ENCODE peak calls at places on chromosome 22, in eight cellular contexts. U, Y, R, T, S, B, C and O are unnamed samples.

GRCh38 chr22:32364210-32364609 is 6.5 kb downstream of the RFPL3 start:
- DNase-seq in B (no peak), T (no peak), U (no peak), S (no peak), C (no peak), Y (no peak), R (no peak), O (no peak)

GRCh38 chr22:21984793-21985192 is 2.2 kb upstream of the TOP3B start:
- DNase-seq in C (no peak), S (no peak), T (no peak), B (no peak), R (no peak), U (peak; percentile 26), Y (no peak), O (no peak)

GRCh38 chr22:20106849-20107237 is 9.1 kb upstream of the RANBP1 start:
- DNase-seq in B (no peak), C (peak; percentile 12), T (no peak), R (no peak), Y (no peak), S (no peak), U (no peak), O (peak; percentile 30)

GRCh38 chr22:46596032-46596441 is 24.1 kb upstream of the GRAMD4 start:
- DNase-seq in U (no peak), T (peak; percentile 95), Y (no peak), R (no peak), B (peak; percentile 88), C (peak; percentile 67), S (no peak), O (peak; percentile 50)

GRCh38 chr22:47437110-47437509 is 674.7 kb downstream of the TBC1D22A start:
- DNase-seq in Y (no peak), B (peak; percentile 9), C (no peak), T (no peak), U (no peak), R (no peak), S (no peak), O (no peak)

GRCh38 chr22:27094633-27095308 is 437.4 kb downstream of the MIAT start:
- DNase-seq in S (no peak), Y (no peak), B (no peak), U (no peak), C (peak; percentile 39), R (no peak), T (no peak), O (no peak)

GRCh38 chr22:18118345-18118915 is 7.8 kb downstream of the TUBA8 start:
- DNase-seq in C (no peak), Y (no peak), B (no peak), U (no peak), T (no peak), S (no peak), R (no peak), O (no peak)

GRCh38 chr22:29343313-29343805 is 27.9 kb upstream of the RASL10A start:
- DNase-seq in T (peak; percentile 94), C (peak; percentile 73), Y (peak; percentile 71), U (peak; percentile 49), B (peak; percentile 64), R (peak; percentile 36), S (no peak), O (peak; percentile 75)

GRCh38 chr22:47434336-47435203 is 672.1 kb downstream of the TBC1D22A start:
- DNase-seq in R (no peak), T (no peak), Y (no peak), S (no peak), C (no peak), B (peak; percentile 36), U (no peak), O (no peak)

GRCh38 chr22:21766933-21767462 is 31.4 kb upstream of the YPEL1 start:
- DNase-seq in Y (peak; percentile 29), B (no peak), S (peak; percentile 46), T (peak; percentile 7), R (no peak), C (no peak), U (no peak), O (no peak)

GRCh38 chr22:32385681-32386080 is 26.4 kb downstream of the RTCB start:
- DNase-seq in C (no peak), T (no peak), R (no peak), S (no peak), Y (no peak), U (no peak), B (no peak), O (no peak)

GRCh38 chr22:26428515-26429457 is at the start of gene ASPHD2:
- DNase-seq in R (peak; percentile 62), B (no peak), T (peak; percentile 64), C (peak; percentile 41), S (peak; percentile 71), U (peak; percentile 73), Y (peak; percentile 73), O (peak; percentile 76)

GRCh38 chr22:26631282-26631681 is 9.5 kb downstream of the CRYBA4 start:
- DNase-seq in C (no peak), R (no peak), B (no peak), T (no peak), Y (no peak), S (no peak), U (no peak), O (no peak)

GRCh38 chr22:29332886-29333496 is 17.5 kb upstream of the RASL10A start:
- DNase-seq in C (no peak), U (no peak), Y (no peak), T (no peak), S (no peak), B (no peak), R (no peak), O (no peak)

GRCh38 chr22:22184277-22184807 is 60.2 kb upstream of the VPREB1 start:
- DNase-seq in C (no peak), S (no peak), U (no peak), R (no peak), Y (no peak), T (no peak), B (no peak), O (no peak)

GRCh38 chr22:23688571-23688970 is 2.2 kb upstream of the RGL4 start:
- DNase-seq in U (no peak), S (no peak), T (no peak), Y (peak; percentile 14), B (no peak), R (no peak), C (no peak), O (no peak)

GRCh38 chr22:29690481-29690880 is 29.3 kb upstream of the CABP7 start:
- DNase-seq in Y (no peak), U (no peak), R (no peak), C (no peak), T (no peak), S (no peak), B (no peak), O (no peak)

GRCh38 chr22:20550851-20551744 is 43.7 kb downstream of the MED15 start:
- DNase-seq in R (no peak), U (peak; percentile 61), S (peak; percentile 48), T (no peak), C (no peak), B (peak; percentile 74), Y (no peak), O (no peak)

GRCh38 chr22:28759861-28760560 is 12.5 kb upstream of the CCDC117 start:
- DNase-seq in R (no peak), C (no peak), Y (no peak), T (no peak), B (no peak), S (no peak), U (no peak), O (no peak)

GRCh38 chr22:19590696-19591095 is 66.5 kb upstream of the CLDN5 start:
- DNase-seq in T (no peak), C (no peak), U (no peak), S (no peak), B (no peak), R (no peak), Y (no peak), O (no peak)

GRCh38 chr22:47190957-47191323 is 428.5 kb downstream of the TBC1D22A start:
- DNase-seq in C (no peak), S (no peak), Y (peak; percentile 11), U (no peak), B (no peak), R (no peak), T (no peak), O (peak; percentile 28)

GRCh38 chr22:44357296-44357961 is 44.7 kb upstream of the SHISAL1 start:
- DNase-seq in R (no peak), B (no peak), S (no peak), U (no peak), C (peak; percentile 2), Y (no peak), T (no peak), O (peak; percentile 20)
- TF ChIP-seq CTCF in R (no peak), B (no peak), S (no peak), U (peak; percentile 32), C (no peak), Y (no peak), T (no peak), O (no peak)

DNA sequence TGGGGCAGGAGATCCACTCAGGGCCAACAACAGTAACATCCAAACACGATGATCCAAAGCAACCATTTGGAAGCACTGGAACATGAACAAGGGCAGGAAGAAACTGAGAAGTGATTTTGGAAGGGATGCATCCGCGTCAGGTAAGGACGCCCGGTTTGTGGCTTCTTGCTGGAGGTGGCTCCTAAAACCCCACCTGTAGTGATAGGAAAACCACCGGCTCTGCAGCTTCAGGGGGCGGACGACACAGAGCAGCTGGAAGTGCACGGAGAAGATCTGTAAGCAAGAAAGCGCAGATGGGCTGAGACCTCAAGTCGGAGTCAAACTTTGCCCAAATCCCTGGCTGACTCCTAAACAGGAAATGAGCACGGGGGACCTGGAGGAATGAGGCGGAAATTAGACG is 1066.1 kb downstream of the BRD1 start:
- DNase-seq in C (no peak), T (no peak), R (no peak), Y (peak; percentile 15), B (peak; percentile 50), S (peak; percentile 14), U (no peak), O (peak; percentile 26)
- H3K27ac ChIP-seq in C (no peak overlapping the region), T (no peak overlapping the region), R (no peak overlapping the region), Y (no peak overlapping the region), B (no peak overlapping the region), S (no peak overlapping the region), U (no peak overlapping the region), O (no peak overlapping the region)

DNA sequence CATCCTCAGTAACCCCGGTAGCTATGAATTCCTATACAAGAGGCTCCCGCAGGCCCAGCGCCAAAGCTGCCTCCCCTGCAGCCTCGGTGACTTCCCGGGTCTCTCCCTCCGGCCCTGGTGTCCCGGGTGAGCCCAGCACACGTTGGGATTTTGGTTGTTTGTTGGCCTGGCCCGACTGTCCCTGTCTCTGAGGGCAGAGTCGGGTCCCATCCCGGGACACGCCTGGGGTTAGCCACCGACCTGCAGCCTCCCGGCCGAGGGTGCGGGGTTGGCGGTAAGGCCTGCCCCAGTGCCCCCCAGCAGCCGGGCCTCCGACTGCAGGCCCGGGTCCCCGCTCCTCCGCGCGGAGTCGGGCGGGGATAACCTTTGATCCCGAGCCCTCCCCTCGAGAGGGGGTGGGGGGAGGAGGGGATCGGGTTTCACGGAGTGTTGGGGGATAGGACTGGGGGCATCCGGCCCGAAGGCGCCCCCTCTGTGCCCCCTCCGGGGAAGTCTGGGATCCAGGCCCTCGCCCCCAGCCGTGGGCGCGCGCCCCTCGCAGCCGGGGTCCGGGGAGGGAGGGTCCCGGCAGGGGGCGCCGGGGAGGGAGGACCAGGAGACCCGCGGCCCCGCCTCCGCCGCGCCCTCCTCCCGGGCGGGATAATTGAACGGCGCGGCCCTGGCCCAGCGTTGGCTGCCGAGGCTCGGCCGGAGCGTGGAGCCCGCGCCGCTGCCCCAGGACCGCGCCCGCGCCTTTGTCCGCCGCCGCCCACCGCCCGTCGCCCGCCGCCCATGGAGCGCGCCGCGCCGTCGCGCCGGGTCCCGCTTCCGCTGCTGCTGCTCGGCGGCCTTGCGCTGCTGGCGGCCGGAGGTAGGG is at the start of gene FBLN1:
- DNase-seq in S (no peak), T (peak; percentile 35), R (peak; percentile 16), U (peak; percentile 91), B (no peak), Y (no peak), C (peak; percentile 65), O (peak; percentile 41)
- TF ChIP-seq CTCF in S (no peak), T (no peak), R (no peak), U (peak; percentile 17), B (no peak), Y (no peak), C (no peak), O (no peak)

GRCh38 chr22:30829901-30830550 is 135.4 kb downstream of the OSBP2 start:
- DNase-seq in T (no peak), S (no peak), C (no peak), R (peak; percentile 88), Y (peak; percentile 19), B (no peak), U (no peak), O (no peak)
- H3K27ac ChIP-seq in T (no peak overlapping the region), S (no peak overlapping the region), C (peak overlapping the region; percentile 30), R (peak overlapping the region; percentile 96), Y (no peak overlapping the region), B (no peak overlapping the region), U (no peak overlapping the region), O (no peak overlapping the region)